ENCODE peak calls at places on chromosome 5, in ten cellular contexts. V is A549, S is tibial nerve, K is endothelial cell of umbilical vein, F is heart left ventricle, U is testis, B is transverse colon, X is spleen, M is breast epithelium, D is ovary. C is an unnamed sample. For H3K4me1, the result is how much of the 10 kb centered on the place peaks cover.

GRCh38 chr5:89374818-89375521 is 492.0 kb upstream of the MEF2C start:
- DNase-seq in D (no peak), X (no peak), B (no peak), M (no peak), F (no peak), V (no peak), S (no peak), U (no peak), K (no peak), C (no peak)

GRCh38 chr5:68962632-68963484 is 131.0 kb upstream of the SLC30A5 start:
- DNase-seq in K (peak), X (no peak), S (peak), U (peak), F (peak), D (peak), M (peak), B (peak), V (peak), C (peak)

GRCh38 chr5:34490501-34491250 is 165.5 kb upstream of the RAI14 start:
- DNase-seq in M (no peak), U (no peak), F (no peak), X (no peak), V (no peak), B (no peak), D (no peak), K (no peak), S (no peak), C (no peak)

GRCh38 chr5:32285489-32286138 is 27.1 kb downstream of the MTMR12 start:
- DNase-seq in D (no peak), B (no peak), S (no peak), X (no peak), M (no peak), F (no peak), U (no peak), K (no peak), V (no peak), C (no peak)

GRCh38 chr5:57956606-57957005 is 474.0 kb upstream of the ACTBL2 start:
- DNase-seq in U (no peak), B (no peak), S (no peak), M (no peak), K (peak), V (no peak), F (no peak), D (no peak), X (no peak), C (no peak)

GRCh38 chr5:68007446-68007845 is 208.1 kb upstream of the PIK3R1 start:
- DNase-seq in X (no peak), S (peak), K (no peak), U (no peak), D (peak), V (no peak), F (peak), B (peak), M (no peak), C (peak)

GRCh38 chr5:93359296-93359957 is 221.6 kb downstream of the NR2F1-AS1 start:
- DNase-seq in M (no peak), D (no peak), K (peak), V (no peak), S (no peak), F (no peak), U (no peak), B (no peak), X (no peak), C (no peak)

GRCh38 chr5:57494104-57495098 is 11.8 kb upstream of the ACTBL2 start:
- DNase-seq in M (no peak), U (no peak), S (no peak), D (peak), X (no peak), B (peak), K (peak), V (peak), F (peak), C (peak)

GRCh38 chr5:5014836-5015235 is 125.3 kb upstream of the ADAMTS16 start:
- DNase-seq in S (no peak), B (no peak), V (no peak), M (no peak), X (no peak), F (no peak), U (no peak), D (no peak), K (no peak), C (no peak)

GRCh38 chr5:35656721-35657120 is 39.1 kb downstream of the SPEF2 start:
- DNase-seq in X (no peak), F (no peak), D (no peak), S (no peak), V (no peak), B (no peak), U (no peak), M (no peak), K (no peak), C (no peak)

GRCh38 chr5:151068189-151068570 is 12.7 kb downstream of the TNIP1 start:
- DNase-seq in M (no peak), S (no peak), U (no peak), V (no peak), F (peak), X (no peak), K (peak), D (no peak), B (no peak), C (no peak)
- H3K4me1 ChIP-seq in M (under half), S (under half), U (under half), V (half or more), F (half or more), X (half or more), K (under half), D (under half), B (under half), C (under half)

GRCh38 chr5:14401639-14402038 is 180.0 kb upstream of the OTULINL start:
- DNase-seq in D (no peak), F (no peak), S (no peak), B (no peak), U (no peak), K (no peak), V (no peak), X (no peak), M (no peak), C (no peak)

GRCh38 chr5:14400611-14401010 is 181.0 kb upstream of the OTULINL start:
- DNase-seq in V (no peak), S (no peak), D (no peak), K (no peak), B (no peak), F (no peak), X (no peak), U (no peak), M (no peak), C (no peak)

GRCh38 chr5:14405267-14405666 is 176.3 kb upstream of the OTULINL start:
- DNase-seq in M (no peak), K (no peak), F (no peak), D (no peak), S (no peak), B (no peak), X (no peak), U (no peak), V (peak), C (no peak)

GRCh38 chr5:14400085-14400484 is 181.5 kb upstream of the OTULINL start:
- DNase-seq in S (no peak), U (no peak), K (peak), B (no peak), X (no peak), F (no peak), D (no peak), M (no peak), V (no peak), C (no peak)

GRCh38 chr5:14402424-14402823 is 179.2 kb upstream of the OTULINL start:
- DNase-seq in F (no peak), S (no peak), M (no peak), K (no peak), D (no peak), V (no peak), X (no peak), B (no peak), U (no peak), C (no peak)
- TF ChIP-seq POLR2A in F (no peak), S (no peak), M (no peak), K (no peak), D (no peak), V (no peak), X (no peak), B (no peak), U (no peak), C (no peak)

DNA sequence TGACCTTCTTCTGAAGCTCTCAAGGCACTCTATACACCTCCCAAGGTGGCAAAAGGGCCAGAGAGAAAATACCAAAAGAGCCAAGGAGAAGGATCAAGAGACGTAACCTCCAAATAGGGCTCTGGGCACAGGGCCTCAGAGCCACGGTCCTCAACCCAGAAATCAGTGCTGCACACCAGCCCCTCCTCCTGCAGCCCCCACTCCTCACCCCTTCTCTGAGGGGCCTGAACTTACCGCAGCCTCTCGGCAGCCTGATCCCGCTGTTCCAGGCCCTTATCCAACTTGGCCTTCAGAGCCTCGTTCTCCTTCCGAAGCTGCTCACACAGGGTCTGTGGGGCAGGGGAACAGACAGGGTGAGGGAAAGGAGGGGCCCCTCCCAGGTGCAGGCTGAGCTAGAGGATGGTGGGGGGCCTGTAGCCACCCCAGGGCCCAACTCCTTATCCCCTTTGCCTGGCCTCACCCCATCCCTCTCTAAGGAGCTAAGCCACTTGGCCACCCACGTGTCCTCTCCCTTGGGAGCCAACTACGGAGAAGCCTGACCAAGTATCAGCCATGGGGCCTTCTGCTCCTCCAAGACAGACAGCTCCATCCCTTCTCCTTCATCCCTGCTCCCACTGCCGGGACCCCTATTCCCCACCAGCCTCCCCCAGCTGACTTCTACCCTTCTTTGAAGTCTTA is 28.8 kb downstream of the TNIP1 start:
- DNase-seq in X (peak), F (peak), S (no peak), K (no peak), B (no peak), M (no peak), D (no peak), U (no peak), V (no peak), C (no peak)
- H3K4me1 ChIP-seq in X (half or more), F (under half), S (under half), K (under half), B (under half), M (under half), D (under half), U (under half), V (under half), C (under half)

GRCh38 chr5:149381261-149381985 is 2.3 kb upstream of the IL17B start:
- DNase-seq in V (no peak), K (no peak), X (no peak), M (no peak), F (no peak), U (no peak), D (no peak), B (no peak), S (no peak), C (no peak)

GRCh38 chr5:149381986-149382338 is 2.9 kb upstream of the IL17B start:
- DNase-seq in X (peak), S (peak), B (peak), M (peak), F (peak), K (peak), U (peak), D (peak), V (peak), C (peak)

GRCh38 chr5:149379177-149379761 is at the start of gene IL17B:
- DNase-seq in V (no peak), D (no peak), K (no peak), X (no peak), S (no peak), M (no peak), U (no peak), F (no peak), B (no peak), C (no peak)

GRCh38 chr5:149379807-149380374 is 799 bp upstream of the IL17B start:
- DNase-seq in V (no peak), D (no peak), K (no peak), U (peak), F (no peak), B (no peak), S (no peak), M (no peak), X (no peak), C (no peak)

GRCh38 chr5:149380466-149381121 is 1.5 kb upstream of the IL17B start:
- DNase-seq in F (no peak), B (peak), M (no peak), S (no peak), D (peak), K (no peak), V (no peak), X (no peak), U (peak), C (no peak)
- TF ChIP-seq POLR2A in F (no peak), B (peak), M (no peak), S (no peak), D (no peak), K (no peak), V (no peak), X (no peak), U (peak), C (no peak)

DNA sequence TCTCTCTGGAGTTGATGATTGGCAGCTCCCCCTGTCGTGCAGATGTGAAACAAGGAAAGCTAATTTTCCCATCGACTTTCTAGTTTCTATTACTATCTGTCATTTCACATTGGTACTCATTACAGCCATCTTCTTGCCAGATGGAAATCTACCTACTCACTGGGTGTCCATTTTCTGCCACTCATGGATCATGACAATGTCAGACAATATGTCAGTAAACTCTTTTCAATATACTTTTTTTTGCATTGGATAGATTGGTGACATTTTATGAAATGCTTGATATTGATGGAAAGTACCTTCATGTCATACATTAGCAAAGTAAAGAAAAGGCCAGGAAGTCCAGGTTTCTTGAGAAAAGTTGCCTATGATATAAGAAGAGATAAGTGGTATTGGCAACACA is 223.4 kb downstream of the KCTD16 start:
- DNase-seq in D (no peak), V (no peak), U (no peak), X (no peak), F (no peak), K (no peak), S (no peak), B (no peak), M (no peak), C (no peak)
- H3K4me1 ChIP-seq in D (under half), V (under half), U (under half), X (under half), F (under half), K (under half), S (under half), B (under half), M (under half), C (under half)

DNA sequence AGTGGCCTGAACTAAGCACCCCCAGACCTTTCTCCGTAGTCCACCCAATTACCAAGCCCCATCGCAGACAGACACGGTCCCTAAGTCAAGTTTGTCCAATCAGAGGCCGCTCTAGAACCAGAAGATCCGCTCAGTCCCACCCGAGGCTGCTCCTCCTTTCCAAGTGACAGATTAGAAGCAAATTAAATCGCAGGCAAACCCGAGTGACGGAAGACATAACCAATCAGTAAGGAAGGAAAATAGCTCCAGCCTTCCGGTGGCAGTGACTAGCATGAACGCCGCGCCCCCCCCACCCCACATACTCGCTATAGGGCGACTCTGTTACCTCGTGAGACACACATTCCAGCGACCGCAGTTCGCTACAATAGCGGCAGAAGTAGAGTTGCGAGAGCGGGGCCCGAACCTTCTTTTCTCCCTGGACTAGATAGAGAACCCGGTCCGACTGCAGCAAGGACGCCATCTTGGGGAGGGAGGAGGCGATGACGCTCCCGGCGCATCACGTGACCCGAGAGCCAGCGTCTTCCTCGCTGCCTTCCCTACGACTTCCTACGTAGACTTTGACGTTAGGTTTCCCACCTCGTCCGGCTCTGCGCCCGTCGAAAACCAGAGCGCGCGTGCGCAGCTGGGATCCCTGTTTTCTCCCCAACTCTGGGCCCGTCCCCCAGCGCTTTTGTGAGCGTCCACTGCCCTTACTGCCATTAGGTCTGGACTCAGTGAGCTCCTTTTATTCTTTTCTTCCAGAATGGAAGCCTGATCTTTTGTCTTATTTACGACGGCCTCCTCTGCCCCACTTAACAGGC is at the start of gene DCTN4:
- DNase-seq in D (peak), F (peak), B (peak), K (peak), X (peak), U (peak), S (peak), V (peak), M (peak), C (peak)
- TF ChIP-seq POLR2A in D (peak), F (peak), B (peak), K (peak), X (no peak), U (peak), S (no peak), V (peak), M (peak), C (peak)

DNA sequence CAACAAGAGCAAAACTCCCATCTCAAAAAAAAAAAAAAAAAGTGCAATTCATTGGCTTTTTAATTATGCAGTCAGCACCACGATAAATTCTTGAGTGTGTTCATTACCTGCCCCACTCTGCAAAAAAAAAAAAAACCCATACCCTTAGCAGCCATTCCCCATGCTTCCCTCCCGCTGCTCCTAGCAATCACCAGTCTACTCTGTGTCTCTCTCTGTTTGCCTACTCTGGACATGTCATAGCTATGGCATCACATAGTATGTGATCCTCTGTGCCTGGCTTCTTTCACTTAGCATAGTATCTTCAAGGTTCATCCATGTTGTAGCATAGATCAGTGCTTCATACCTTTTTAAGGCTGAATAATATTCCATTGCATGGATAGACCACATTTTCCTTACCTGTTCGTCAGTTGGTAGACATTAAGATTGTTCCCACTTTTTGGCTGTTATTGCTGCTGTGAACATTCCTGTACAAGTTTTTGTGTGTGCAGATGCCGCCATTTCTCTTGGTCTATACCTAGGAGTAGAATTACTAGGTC is 7.0 kb upstream of the PRR7 start:
- DNase-seq in D (no peak), M (no peak), F (no peak), V (no peak), U (no peak), S (no peak), X (no peak), K (no peak), B (no peak), C (no peak)
- H3K4me1 ChIP-seq in D (under half), M (under half), F (under half), V (under half), U (under half), S (under half), X (under half), K (under half), B (under half), C (under half)

GRCh38 chr5:61162010-61162831 is at the start of gene SMIM15:
- DNase-seq in X (peak), V (peak), K (peak), S (peak), D (peak), M (peak), F (peak), U (peak), B (peak), C (peak)
- TF ChIP-seq POLR2A in X (peak), V (peak), K (peak), S (peak), D (peak), M (peak), F (peak), U (no peak), B (peak), C (peak)

GRCh38 chr5:15731686-15732085 is 231.7 kb downstream of the FBXL7 start:
- DNase-seq in B (no peak), V (no peak), X (no peak), S (no peak), K (no peak), D (no peak), M (no peak), F (peak), U (no peak), C (no peak)

GRCh38 chr5:15737882-15738677 is 238.1 kb downstream of the FBXL7 start:
- DNase-seq in V (no peak), M (no peak), B (no peak), S (no peak), U (no peak), D (no peak), F (no peak), X (no peak), K (no peak), C (no peak)

GRCh38 chr5:15740383-15740782 is 240.4 kb downstream of the FBXL7 start:
- DNase-seq in S (no peak), X (no peak), U (no peak), K (no peak), V (no peak), B (no peak), D (no peak), M (no peak), F (no peak), C (no peak)

GRCh38 chr5:15734058-15734457 is 234.1 kb downstream of the FBXL7 start:
- DNase-seq in U (no peak), K (no peak), B (no peak), S (no peak), V (no peak), M (no peak), X (no peak), D (no peak), F (peak), C (no peak)

DNA sequence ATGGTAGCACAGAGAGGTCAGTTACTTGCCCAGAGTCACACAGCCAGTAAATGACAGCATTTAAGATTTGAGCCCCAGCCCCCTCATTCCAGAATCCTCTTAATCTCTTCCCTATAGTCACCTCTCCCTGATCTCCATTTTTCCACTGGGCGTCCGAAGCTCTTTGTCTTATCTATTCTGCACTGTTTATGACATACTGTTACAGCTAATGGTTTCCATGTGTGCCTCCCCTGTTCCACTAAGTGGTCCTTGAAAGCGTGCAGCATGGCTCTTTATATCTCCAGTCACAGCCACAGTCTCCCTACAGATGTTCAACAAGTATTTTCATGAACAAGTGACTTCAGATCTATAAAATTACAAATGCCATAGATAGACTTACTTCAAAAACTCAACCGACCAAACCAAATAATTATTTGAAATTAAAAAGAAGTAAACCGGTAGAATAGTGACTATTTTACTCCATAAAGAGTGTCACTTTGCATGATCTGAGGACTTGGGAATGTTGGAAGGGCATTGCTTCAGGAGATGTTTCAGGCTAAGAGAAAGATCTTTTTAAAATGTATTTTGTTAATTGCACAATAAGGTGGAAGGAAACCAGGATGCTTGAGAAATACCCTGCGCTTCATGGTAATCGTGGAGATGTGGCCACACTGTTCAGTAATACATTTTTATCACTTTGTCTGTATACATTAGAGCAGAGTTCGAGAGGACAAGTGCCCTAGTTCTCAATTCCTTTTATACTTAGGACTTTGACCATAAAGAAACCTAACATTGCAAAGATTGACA is 237.2 kb downstream of the FBXL7 start:
- DNase-seq in K (no peak), U (no peak), X (no peak), M (no peak), F (no peak), B (no peak), V (no peak), D (no peak), S (no peak), C (no peak)
- H3K4me1 ChIP-seq in K (under half), U (under half), X (under half), M (under half), F (under half), B (under half), V (under half), D (under half), S (under half), C (under half)

C was measured in Peyer's patch.